ENCODE peak calls at places on chromosomes 12 and 14, in six cellular contexts. One of them, this sample, is unnamed.

GRCh38 chr12:53989227-53990113 is 4.5 kb downstream of the HOXC10 start:
- DNase-seq in GM12878: peak
- DNase-seq in HL-60: peak
- DNase-seq in SK-N-SH: no peak
- DNase-seq in K562: peak
- DNase-seq in HepG2: peak
- DNase-seq in this sample: no peak

GRCh38 chr14:90248594-90248993 is 7.8 kb upstream of the PSMC1 start:
- DNase-seq in GM12878: no peak
- DNase-seq in HL-60: no peak
- DNase-seq in SK-N-SH: no peak
- DNase-seq in K562: no peak
- DNase-seq in HepG2: no peak
- DNase-seq in this sample: no peak

GRCh38 chr12:92469837-92470236 is 233.0 kb upstream of the PLEKHG7 start:
- DNase-seq in GM12878: no peak
- DNase-seq in HL-60: no peak
- DNase-seq in SK-N-SH: no peak
- DNase-seq in K562: no peak
- DNase-seq in HepG2: peak
- DNase-seq in this sample: no peak

GRCh38 chr14:29743566-29743965 is 184.1 kb downstream of the PRKD1 start:
- DNase-seq in GM12878: no peak
- DNase-seq in HL-60: no peak
- DNase-seq in SK-N-SH: no peak
- DNase-seq in K562: no peak
- DNase-seq in HepG2: no peak
- DNase-seq in this sample: no peak

GRCh38 chr14:90620540-90621204 is 195.6 kb downstream of the TTC7B start:
- DNase-seq in GM12878: no peak
- DNase-seq in HL-60: no peak
- DNase-seq in SK-N-SH: no peak
- DNase-seq in K562: no peak
- DNase-seq in HepG2: no peak
- DNase-seq in this sample: no peak

GRCh38 chr12:113452458-113452857 is 19.2 kb downstream of the LHX5 start:
- DNase-seq in GM12878: no peak
- DNase-seq in HL-60: no peak
- DNase-seq in SK-N-SH: no peak
- DNase-seq in K562: no peak
- DNase-seq in HepG2: no peak
- DNase-seq in this sample: no peak

GRCh38 chr12:203462-204260 is 10.3 kb downstream of the SLC6A12 start:
- DNase-seq in GM12878: no peak
- DNase-seq in HL-60: no peak
- DNase-seq in SK-N-SH: peak
- DNase-seq in K562: no peak
- DNase-seq in HepG2: no peak
- DNase-seq in this sample: no peak

GRCh38 chr14:31802838-31803237 is 241.6 kb downstream of the NUBPL start:
- DNase-seq in GM12878: no peak
- DNase-seq in HL-60: no peak
- DNase-seq in SK-N-SH: no peak
- DNase-seq in K562: no peak
- DNase-seq in HepG2: no peak
- DNase-seq in this sample: no peak

GRCh38 chr12:52230364-52231281 is 2.4 kb upstream of the KRT7 start:
- DNase-seq in GM12878: no peak
- DNase-seq in HL-60: no peak
- DNase-seq in SK-N-SH: peak
- DNase-seq in K562: no peak
- DNase-seq in HepG2: no peak
- DNase-seq in this sample: no peak

GRCh38 chr14:92927396-92928257 is 4.7 kb downstream of the CHGA start:
- DNase-seq in GM12878: no peak
- DNase-seq in HL-60: no peak
- DNase-seq in SK-N-SH: no peak
- DNase-seq in K562: no peak
- DNase-seq in HepG2: no peak
- DNase-seq in this sample: no peak

GRCh38 chr14:69288001-69288771 is 28.2 kb downstream of the GALNT16 start:
- DNase-seq in GM12878: no peak
- DNase-seq in HL-60: no peak
- DNase-seq in SK-N-SH: peak
- DNase-seq in K562: peak
- DNase-seq in HepG2: peak
- DNase-seq in this sample: no peak

GRCh38 chr12:78674311-78675085 is 190.1 kb upstream of the SYT1 start:
- DNase-seq in GM12878: no peak
- DNase-seq in HL-60: no peak
- DNase-seq in SK-N-SH: no peak
- DNase-seq in K562: no peak
- DNase-seq in HepG2: no peak
- DNase-seq in this sample: no peak

GRCh38 chr14:21039059-21039422 is 3.1 kb upstream of the RNASE7 start:
- DNase-seq in GM12878: no peak
- DNase-seq in HL-60: no peak
- DNase-seq in SK-N-SH: no peak
- DNase-seq in K562: no peak
- DNase-seq in HepG2: peak
- DNase-seq in this sample: peak

GRCh38 chr14:95252219-95252618 is 67.5 kb downstream of the CLMN start:
- DNase-seq in GM12878: no peak
- DNase-seq in HL-60: no peak
- DNase-seq in SK-N-SH: no peak
- DNase-seq in K562: no peak
- DNase-seq in HepG2: no peak
- DNase-seq in this sample: no peak

GRCh38 chr12:45730116-45730841 is 773 bp downstream of the ARID2 start:
- DNase-seq in GM12878: no peak
- DNase-seq in HL-60: peak
- DNase-seq in SK-N-SH: peak
- DNase-seq in K562: peak
- DNase-seq in HepG2: no peak
- DNase-seq in this sample: no peak

GRCh38 chr12:99043319-99043914 is 398.3 kb downstream of the APAF1 start:
- DNase-seq in GM12878: peak
- DNase-seq in HL-60: peak
- DNase-seq in SK-N-SH: peak
- DNase-seq in K562: peak
- DNase-seq in HepG2: peak
- DNase-seq in this sample: peak

GRCh38 chr14:101825797-101826196 is 64.3 kb downstream of the PPP2R5C start:
- DNase-seq in GM12878: no peak
- DNase-seq in HL-60: no peak
- DNase-seq in SK-N-SH: no peak
- DNase-seq in K562: no peak
- DNase-seq in HepG2: no peak
- DNase-seq in this sample: no peak

GRCh38 chr14:101823511-101824120 is 62.1 kb downstream of the PPP2R5C start:
- DNase-seq in GM12878: peak
- DNase-seq in HL-60: no peak
- DNase-seq in SK-N-SH: no peak
- DNase-seq in K562: no peak
- DNase-seq in HepG2: no peak
- DNase-seq in this sample: no peak

GRCh38 chr14:101826359-101826758 is 64.8 kb downstream of the PPP2R5C start:
- DNase-seq in GM12878: no peak
- DNase-seq in HL-60: no peak
- DNase-seq in SK-N-SH: no peak
- DNase-seq in K562: no peak
- DNase-seq in HepG2: no peak
- DNase-seq in this sample: no peak

GRCh38 chr14:101823081-101823480 is 61.6 kb downstream of the PPP2R5C start:
- DNase-seq in GM12878: no peak
- DNase-seq in HL-60: no peak
- DNase-seq in SK-N-SH: no peak
- DNase-seq in K562: no peak
- DNase-seq in HepG2: no peak
- DNase-seq in this sample: no peak

DNA sequence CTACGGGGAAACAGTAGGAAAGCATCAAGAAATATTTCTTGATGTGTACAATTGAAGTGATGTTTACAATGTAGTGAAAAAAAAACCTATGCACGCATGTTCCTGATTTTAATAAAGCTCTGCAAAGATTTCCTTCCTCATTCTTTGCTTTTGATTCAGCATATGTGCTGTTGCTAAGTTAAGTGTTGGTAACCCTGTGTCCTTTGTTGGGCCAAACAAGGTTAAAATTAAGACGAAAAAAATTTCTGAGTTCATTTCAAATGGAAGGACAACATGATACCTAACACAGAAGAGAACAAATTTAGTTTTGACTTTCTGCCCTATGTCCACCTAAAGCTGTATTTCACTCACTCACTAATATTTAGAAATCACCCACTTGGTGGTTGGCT is 62.8 kb downstream of the PPP2R5C start:
- DNase-seq in GM12878: no peak
- DNase-seq in HL-60: peak
- DNase-seq in SK-N-SH: no peak
- DNase-seq in K562: no peak
- DNase-seq in HepG2: no peak
- DNase-seq in this sample: no peak
- TF ChIP-seq GABPA in GM12878: no peak
- TF ChIP-seq GABPA in HL-60: no peak
- TF ChIP-seq GABPA in SK-N-SH: no peak
- TF ChIP-seq GABPA in K562: no peak
- TF ChIP-seq GABPA in HepG2: no peak
- TF ChIP-seq GABPA in this sample: no peak

DNA sequence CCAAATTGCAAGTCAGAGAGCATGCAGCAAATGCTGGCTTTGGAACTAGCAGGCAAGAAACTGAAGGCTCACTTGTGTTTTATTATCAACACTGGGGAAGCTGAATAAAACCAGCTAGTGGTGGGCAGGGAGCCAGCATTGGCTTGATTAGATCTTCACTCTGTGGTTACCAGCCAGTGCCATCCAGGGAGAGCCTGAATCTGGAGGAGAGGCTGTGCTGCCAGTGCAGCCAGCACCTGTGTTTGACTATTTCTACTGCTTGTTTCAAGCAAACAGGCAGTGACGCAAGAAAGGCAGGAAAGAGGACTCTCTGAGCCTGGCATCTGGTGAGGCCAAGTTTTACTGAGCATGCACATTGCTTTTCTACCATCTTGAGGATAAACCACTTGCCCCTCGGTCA is 247.0 kb downstream of the PHLDA1 start:
- DNase-seq in GM12878: no peak
- DNase-seq in HL-60: peak
- DNase-seq in SK-N-SH: peak
- DNase-seq in K562: no peak
- DNase-seq in HepG2: peak
- DNase-seq in this sample: no peak
- TF ChIP-seq GABPA in GM12878: no peak
- TF ChIP-seq GABPA in HL-60: no peak
- TF ChIP-seq GABPA in SK-N-SH: no peak
- TF ChIP-seq GABPA in K562: no peak
- TF ChIP-seq GABPA in HepG2: no peak
- TF ChIP-seq GABPA in this sample: no peak

GRCh38 chr12:109464642-109465351 is 12.3 kb downstream of the KCTD10 start:
- DNase-seq in GM12878: no peak
- DNase-seq in HL-60: no peak
- DNase-seq in SK-N-SH: no peak
- DNase-seq in K562: no peak
- DNase-seq in HepG2: no peak
- DNase-seq in this sample: no peak

GRCh38 chr12:109461049-109461845 is 15.9 kb downstream of the KCTD10 start:
- DNase-seq in GM12878: no peak
- DNase-seq in HL-60: peak
- DNase-seq in SK-N-SH: no peak
- DNase-seq in K562: peak
- DNase-seq in HepG2: peak
- DNase-seq in this sample: no peak

GRCh38 chr12:109463776-109464175 is 13.3 kb downstream of the KCTD10 start:
- DNase-seq in GM12878: no peak
- DNase-seq in HL-60: no peak
- DNase-seq in SK-N-SH: peak
- DNase-seq in K562: no peak
- DNase-seq in HepG2: no peak
- DNase-seq in this sample: no peak

GRCh38 chr12:109461846-109462766 is 15.0 kb downstream of the KCTD10 start:
- DNase-seq in GM12878: no peak
- DNase-seq in HL-60: no peak
- DNase-seq in SK-N-SH: peak
- DNase-seq in K562: peak
- DNase-seq in HepG2: peak
- DNase-seq in this sample: no peak

DNA sequence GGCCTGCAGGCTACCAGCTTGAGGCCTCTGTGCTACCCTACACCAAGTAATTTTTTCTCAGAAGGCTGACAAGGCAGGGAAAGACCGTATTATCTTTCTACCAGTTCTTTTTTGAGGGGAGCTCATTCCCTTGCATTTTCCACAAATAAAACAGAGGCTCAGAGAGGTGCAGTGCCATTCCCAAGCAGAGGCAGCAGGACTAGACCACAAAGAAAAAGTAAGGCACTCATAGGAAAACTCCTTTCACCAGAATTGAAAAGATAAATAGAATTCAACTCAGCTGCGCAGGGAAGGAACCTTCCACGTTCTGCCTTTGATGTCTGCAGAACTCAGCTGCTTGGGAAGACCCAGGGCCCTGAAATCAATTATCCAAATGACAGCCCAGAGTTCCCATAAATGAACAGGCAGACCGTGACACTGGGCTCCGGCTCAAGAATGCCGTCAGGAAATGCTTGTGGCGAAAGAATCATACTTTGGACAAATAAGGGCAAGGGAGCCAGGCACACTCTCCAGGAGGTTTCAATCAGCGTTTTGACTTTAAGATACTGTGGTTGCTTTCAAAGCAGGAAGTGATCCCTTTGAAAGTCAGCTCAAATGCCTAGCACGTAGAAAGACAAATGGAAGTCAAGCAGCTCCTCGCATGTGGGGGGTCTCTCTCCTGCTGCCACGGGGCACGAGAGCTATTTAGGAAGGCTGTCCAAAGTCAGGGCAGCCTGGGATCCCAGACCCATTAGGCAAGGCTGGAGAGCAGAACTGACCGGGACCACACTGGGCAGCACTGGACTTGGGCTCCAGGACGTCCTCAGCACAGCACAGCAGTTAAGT is 14.0 kb downstream of the KCTD10 start:
- DNase-seq in GM12878: no peak
- DNase-seq in HL-60: no peak
- DNase-seq in SK-N-SH: peak
- DNase-seq in K562: no peak
- DNase-seq in HepG2: peak
- DNase-seq in this sample: no peak
- TF ChIP-seq GABPA in GM12878: no peak
- TF ChIP-seq GABPA in HL-60: no peak
- TF ChIP-seq GABPA in SK-N-SH: peak
- TF ChIP-seq GABPA in K562: no peak
- TF ChIP-seq GABPA in HepG2: no peak
- TF ChIP-seq GABPA in this sample: no peak

DNA sequence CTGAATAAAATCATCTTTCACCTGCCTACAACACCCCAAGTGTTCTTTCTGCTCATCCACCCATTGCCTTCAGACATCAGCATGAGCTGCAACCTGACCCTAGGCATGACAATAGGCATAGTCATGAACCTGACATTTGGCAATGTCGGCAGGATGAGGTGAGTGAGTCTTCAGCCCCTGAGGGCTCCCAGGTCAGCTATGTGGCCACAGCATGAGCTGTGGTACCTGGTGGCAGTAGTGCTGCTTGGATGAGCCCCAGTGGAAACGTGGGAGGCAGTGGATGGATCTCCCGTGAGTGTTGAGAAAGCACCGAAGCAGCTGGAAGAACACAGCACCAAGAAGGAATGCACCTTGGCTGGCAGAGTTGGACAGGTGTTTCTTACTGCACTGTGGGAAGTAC is 334.8 kb upstream of the FAR2 start:
- DNase-seq in GM12878: no peak
- DNase-seq in HL-60: no peak
- DNase-seq in SK-N-SH: no peak
- DNase-seq in K562: no peak
- DNase-seq in HepG2: no peak
- DNase-seq in this sample: no peak
- TF ChIP-seq GABPA in GM12878: no peak
- TF ChIP-seq GABPA in HL-60: no peak
- TF ChIP-seq GABPA in SK-N-SH: no peak
- TF ChIP-seq GABPA in K562: no peak
- TF ChIP-seq GABPA in HepG2: no peak
- TF ChIP-seq GABPA in this sample: no peak

This sample was measured in H1.